ENCODE peak calls at places on chromosomes 12 and 14, in four cellular contexts. P, Z, G and Q are unnamed samples.

GRCh38 chr12:103540319-103540718 is 44.6 kb upstream of the C12orf42 start:
- DNase-seq in G (no peak), P (no peak), Z (no peak), Q (no peak)

GRCh38 chr14:81927069-81927468 is 393.4 kb upstream of the SEL1L start:
- DNase-seq in P (no peak), Z (no peak), G (no peak), Q (no peak)

GRCh38 chr14:86847176-86847575 is 1145.8 kb downstream of the GALC start:
- DNase-seq in Z (no peak), G (no peak), P (no peak), Q (no peak)

GRCh38 chr12:59928416-59928815 is 332.6 kb downstream of the SLC16A7 start:
- DNase-seq in G (no peak), P (no peak), Z (no peak), Q (no peak)

GRCh38 chr12:69972136-69972535 is 147.1 kb downstream of the MYRFL start:
- DNase-seq in P (no peak), G (no peak), Z (no peak), Q (no peak)

GRCh38 chr12:115172521-115172920 is 488.5 kb upstream of the TBX3 start:
- DNase-seq in G (no peak), Z (no peak), P (no peak), Q (no peak)

GRCh38 chr12:6927379-6927991 is at the start of gene ATN1:
- DNase-seq in Z (no peak), P (peak; percentile 83), G (peak; percentile 72), Q (no peak)

GRCh38 chr12:8823565-8824300 is 1.3 kb downstream of the A2ML1 start:
- DNase-seq in P (peak; percentile 84), Z (no peak), G (peak; percentile 68), Q (no peak)

GRCh38 chr12:127363392-127363791 is 903.6 kb upstream of the TMEM132C start:
- DNase-seq in Z (no peak), P (peak; percentile 60), G (peak; percentile 47), Q (no peak)

GRCh38 chr12:88298761-88299242 is 156.7 kb downstream of the TMTC3 start:
- DNase-seq in G (peak; percentile 13), Z (peak; percentile 31), P (no peak), Q (no peak)

GRCh38 chr12:24596768-24597388 is 352.0 kb downstream of the BCAT1 start:
- DNase-seq in G (peak; percentile 39), Z (no peak), P (no peak), Q (peak; percentile 24)

GRCh38 chr12:104698871-104699270 is 242.1 kb downstream of the CHST11 start:
- DNase-seq in Z (no peak), G (no peak), P (no peak), Q (no peak)

GRCh38 chr12:19547258-19547657 is 108.0 kb downstream of the AEBP2 start:
- DNase-seq in G (no peak), P (no peak), Z (no peak), Q (no peak)

GRCh38 chr14:104362761-104363605 is 216.6 kb upstream of the C14orf180 start:
- DNase-seq in G (no peak), Z (no peak), P (no peak), Q (no peak)

GRCh38 chr14:104870368-104871144 is 5.5 kb downstream of the CEP170B start:
- DNase-seq in Z (no peak), P (peak; percentile 81), G (peak; percentile 36), Q (peak; percentile 21)

GRCh38 chr12:26524862-26525465 is 308.0 kb downstream of the ITPR2 start:
- DNase-seq in G (peak; percentile 31), Z (no peak), P (peak; percentile 62), Q (no peak)

GRCh38 chr12:110913119-110914056 is 7.0 kb downstream of the MYL2 start:
- DNase-seq in G (no peak), Z (peak; percentile 95), P (no peak), Q (no peak)

GRCh38 chr14:79144891-79145290 is 974.7 kb downstream of the NRXN3 start:
- DNase-seq in P (no peak), G (no peak), Z (no peak), Q (no peak)

GRCh38 chr14:100882991-100883788 is 20.3 kb downstream of the RTL1 start:
- DNase-seq in Z (no peak), G (no peak), P (no peak), Q (no peak)

GRCh38 chr12:89474615-89475014 is 50.0 kb downstream of the GALNT4 start:
- DNase-seq in G (no peak), Z (no peak), P (no peak), Q (no peak)

DNA sequence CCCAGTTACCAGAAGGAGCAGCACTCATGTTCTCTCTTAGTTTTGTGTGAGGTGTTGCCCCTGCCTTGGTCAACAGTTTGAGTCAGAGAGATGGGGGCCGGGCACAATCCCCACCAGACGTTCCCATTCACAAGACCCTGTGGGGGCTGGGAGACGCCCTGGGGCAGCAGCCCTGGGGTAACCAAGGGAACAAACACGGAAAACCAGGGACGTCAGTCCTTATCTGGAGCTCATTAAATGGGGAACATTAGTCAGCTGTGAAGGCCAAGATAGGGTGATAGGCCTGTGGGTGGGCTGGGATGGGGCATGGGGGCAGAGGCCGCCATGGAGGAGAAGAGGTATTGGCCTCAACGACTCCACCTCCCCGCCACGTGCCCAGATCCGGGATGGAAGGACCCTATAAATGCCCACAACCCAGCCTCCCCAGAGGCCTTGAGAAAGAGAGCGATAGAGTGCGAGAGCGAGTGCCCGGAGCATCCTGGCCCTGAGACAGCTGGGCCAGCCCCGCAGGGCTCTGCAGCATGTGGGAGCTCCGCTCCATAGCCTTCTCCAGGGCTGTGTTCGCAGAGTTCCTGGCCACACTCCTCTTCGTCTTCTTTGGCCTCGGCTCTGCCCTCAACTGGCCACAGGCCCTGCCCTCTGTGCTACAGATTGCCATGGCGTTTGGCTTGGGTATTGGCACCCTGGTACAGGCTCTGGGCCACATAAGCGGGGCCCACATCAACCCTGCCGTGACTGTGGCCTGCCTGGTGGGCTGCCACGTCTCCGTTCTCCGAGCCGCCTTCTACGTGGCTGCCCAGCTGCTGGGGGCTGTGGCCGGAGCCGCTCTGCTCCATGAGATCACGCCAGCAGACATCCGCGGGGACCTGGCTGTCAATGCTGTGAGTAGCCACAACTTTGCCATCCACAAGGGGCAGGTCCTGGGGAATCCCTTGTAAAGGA is at the start of gene AQP2:
- DNase-seq in G (no peak), Z (no peak), P (no peak), Q (no peak)
- TF ChIP-seq POLR2A in G (no peak), Z (no peak), P (no peak), Q (no peak)

DNA sequence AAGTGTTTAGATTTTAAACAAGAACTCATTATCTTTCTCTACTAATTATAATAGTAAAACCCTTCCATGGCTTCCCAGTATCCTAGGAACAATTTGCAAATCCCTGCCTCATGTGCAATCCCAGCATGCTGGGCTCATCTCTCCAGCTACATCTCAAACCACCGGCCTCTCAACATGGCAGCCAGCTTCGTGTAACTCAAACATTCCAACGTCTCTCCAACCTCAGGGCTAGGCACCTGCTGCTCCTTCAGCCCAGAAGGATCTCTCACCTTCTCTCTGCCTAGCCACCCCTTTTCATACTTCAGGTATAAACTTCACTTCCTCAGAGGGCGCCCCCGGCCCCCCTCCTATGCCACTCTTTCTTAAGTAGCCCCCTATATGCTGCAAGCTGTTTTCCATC is 7.2 kb downstream of the SART3 start:
- DNase-seq in G (no peak), P (no peak), Z (no peak), Q (no peak)
- TF ChIP-seq HDAC6 in G (no peak), P (no peak), Z (no peak), Q (no peak)

GRCh38 chr12:38316391-38317129 is at the start of gene ALG10B:
- DNase-seq in Z (peak; percentile 84), P (peak; percentile 92), G (peak; percentile 87), Q (peak; percentile 92)
- TF ChIP-seq POLR2A in Z (peak; percentile 73), P (peak; percentile 74), G (no peak), Q (peak; percentile 44)

DNA sequence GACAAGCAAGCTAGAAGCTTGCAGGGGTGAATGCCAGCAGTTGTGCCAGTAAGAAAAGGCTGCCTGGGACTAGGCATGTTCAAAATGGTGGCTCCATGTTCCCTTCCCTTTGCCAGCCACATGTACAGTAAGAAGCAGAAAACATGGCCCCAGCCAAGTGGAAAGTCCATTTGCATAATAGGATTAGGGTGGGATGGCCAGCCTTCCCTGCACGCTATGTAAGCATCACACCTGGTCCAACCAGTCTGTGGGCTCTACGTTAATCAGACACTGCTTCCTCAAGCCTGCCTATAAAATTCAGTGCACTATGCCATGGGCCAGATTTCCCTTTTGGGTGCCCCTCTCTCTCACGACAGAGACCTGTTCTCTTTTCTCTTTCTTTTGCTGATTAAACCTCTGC is 288.4 kb downstream of the GXYLT1 start:
- DNase-seq in G (no peak), Z (no peak), P (no peak), Q (no peak)
- TF ChIP-seq HDAC6 in G (no peak), Z (no peak), P (no peak), Q (no peak)

GRCh38 chr12:75706786-75707605 is 195.6 kb upstream of the KRR1 start:
- DNase-seq in P (no peak), Z (no peak), G (peak; percentile 76), Q (no peak)
- TF ChIP-seq POLR2A in P (no peak), Z (no peak), G (no peak), Q (no peak)

DNA sequence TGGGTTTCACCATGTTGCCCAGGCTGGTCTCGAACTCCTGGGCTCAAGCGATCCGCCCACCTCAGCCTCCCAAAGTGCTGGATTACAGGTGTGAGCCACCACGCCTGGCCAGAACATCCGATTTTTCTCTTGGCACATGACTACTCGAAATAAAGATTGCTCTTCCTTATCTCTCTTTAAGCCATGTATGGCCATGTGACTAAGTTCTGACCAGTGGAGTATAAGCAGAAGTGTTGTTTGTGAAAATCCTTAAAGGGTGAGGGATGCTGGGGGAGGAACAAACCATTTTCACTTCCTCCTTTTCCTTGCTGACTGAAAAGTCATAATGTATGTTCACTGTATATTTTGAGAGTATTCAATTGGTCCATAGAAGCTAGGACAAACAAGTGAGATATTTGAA is 50.7 kb upstream of the ATF7IP start:
- DNase-seq in P (no peak), Z (peak; percentile 23), G (no peak), Q (no peak)
- TF ChIP-seq HDAC6 in P (no peak), Z (no peak), G (no peak), Q (no peak)

GRCh38 chr12:121839106-121839992 is 19.3 kb downstream of the HPD start:
- DNase-seq in G (peak; percentile 99), Z (peak; percentile 86), P (peak; percentile 100), Q (no peak)
- TF ChIP-seq POLR2A in G (peak; percentile 91), Z (peak; percentile 77), P (peak; percentile 75), Q (no peak)

DNA sequence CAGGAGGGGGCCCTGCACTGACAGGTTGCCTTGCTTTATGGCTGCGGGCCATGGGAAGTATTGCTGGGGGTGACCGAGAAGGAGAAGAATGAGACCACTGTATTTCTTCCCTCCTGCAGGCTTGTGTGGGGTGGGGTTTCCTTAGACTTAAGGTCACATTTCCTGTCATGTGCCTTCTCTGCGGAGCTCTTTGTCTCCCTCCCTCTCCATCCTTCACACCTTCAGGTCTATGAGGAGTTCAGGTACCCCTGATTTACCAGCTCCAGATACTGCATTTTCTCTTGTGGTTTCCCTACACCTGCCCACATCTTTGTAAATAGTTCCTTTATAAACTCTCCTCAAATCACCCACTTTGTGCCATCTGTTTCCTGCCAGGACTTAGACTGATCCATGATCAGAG is 3.6 kb downstream of the FNTB start:
- DNase-seq in P (no peak), G (no peak), Z (no peak), Q (no peak)
- TF ChIP-seq HDAC6 in P (no peak), G (no peak), Z (no peak), Q (no peak)

DNA sequence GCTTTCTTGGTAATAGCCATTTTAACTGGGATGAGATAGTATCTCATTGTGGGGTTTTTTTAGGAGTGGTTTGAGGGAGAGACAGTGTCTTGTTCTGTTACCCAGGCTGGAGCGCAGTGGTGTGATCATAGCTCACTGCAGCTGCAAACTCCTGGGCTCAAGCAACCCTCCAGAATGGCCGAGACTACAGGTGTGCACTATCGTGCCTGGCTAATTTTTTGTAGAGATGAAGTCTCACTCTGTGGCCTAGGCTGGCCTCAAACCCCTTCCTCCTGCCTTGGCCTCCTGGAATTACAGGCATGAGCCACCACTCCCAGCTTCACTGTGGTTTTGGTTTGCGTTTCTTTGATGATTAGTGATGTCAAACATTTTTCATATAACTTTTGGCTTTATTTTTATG is 293.6 kb downstream of the ERC1 start:
- DNase-seq in Z (no peak), G (no peak), P (no peak), Q (no peak)
- TF ChIP-seq POLR2A in Z (no peak), G (no peak), P (no peak), Q (no peak)